ENCODE peak calls at places on chromosomes 11 and 22, in eight cellular contexts. O is right lobe of liver; Q is mesendoderm; F is CD8-positive, alpha-beta T cell; R is pancreas; T is stomach; L is esophagus muscularis mucosa; W is left ventricle myocardium inferior. A is an unnamed sample. For H3K4me1, the result is how much of the 10 kb centered on the place peaks cover.

GRCh38 chr22:17891427-17892167 is 117.3 kb upstream of the BID start:
- DNase-seq in L (no peak), O (peak), T (no peak), W (peak), F (no peak), R (no peak), Q (peak), A (no peak)

GRCh38 chr11:69073445-69073844 is 24.7 kb downstream of the TPCN2 start:
- DNase-seq in L (no peak), Q (no peak), W (no peak), T (no peak), F (no peak), R (no peak), O (no peak), A (no peak)

GRCh38 chr11:59368238-59369022 is 9.7 kb downstream of the OR5AN1 start:
- DNase-seq in O (no peak), Q (no peak), W (no peak), R (no peak), L (no peak), T (no peak), F (no peak), A (no peak)

GRCh38 chr11:96863520-96863919 is 473.7 kb downstream of the JRKL start:
- DNase-seq in T (no peak), L (no peak), R (no peak), O (peak), F (no peak), Q (no peak), W (peak), A (no peak)

GRCh38 chr11:62024975-62025374 is 57.5 kb upstream of the FTH1 start:
- DNase-seq in R (no peak), Q (no peak), W (no peak), O (no peak), T (no peak), L (no peak), F (no peak), A (no peak)

GRCh38 chr22:49372530-49373288 is 455.0 kb downstream of the BRD1 start:
- DNase-seq in F (no peak), Q (peak), O (no peak), L (no peak), T (peak), W (no peak), R (no peak), A (no peak)

GRCh38 chr11:98531576-98531975 is 489.2 kb upstream of the CNTN5 start:
- DNase-seq in O (no peak), T (no peak), F (no peak), W (no peak), Q (no peak), L (no peak), R (no peak), A (no peak)

GRCh38 chr22:47123006-47123826 is 360.8 kb downstream of the TBC1D22A start:
- DNase-seq in Q (no peak), L (no peak), R (no peak), T (no peak), O (peak), W (no peak), F (no peak), A (no peak)

GRCh38 chr11:94586978-94587377 is 19.8 kb downstream of the PIWIL4 start:
- DNase-seq in Q (peak), O (no peak), L (no peak), F (no peak), W (no peak), R (no peak), T (no peak), A (no peak)

GRCh38 chr22:38638216-38638615 is 18.0 kb downstream of the FAM227A start:
- DNase-seq in R (no peak), O (no peak), F (no peak), W (no peak), L (no peak), Q (no peak), T (no peak), A (no peak)

GRCh38 chr11:11441091-11441490 is 88.0 kb upstream of the CSNK2A3 start:
- DNase-seq in L (no peak), F (no peak), Q (no peak), O (no peak), W (no peak), T (no peak), R (no peak), A (no peak)

GRCh38 chr11:16925495-16926065 is 88.6 kb downstream of the PLEKHA7 start:
- DNase-seq in L (no peak), W (peak), T (no peak), O (peak), Q (peak), R (peak), F (no peak), A (no peak)

GRCh38 chr22:20464096-20464614 is 26.5 kb upstream of the SCARF2 start:
- DNase-seq in W (no peak), R (no peak), O (peak), L (no peak), Q (no peak), F (peak), T (no peak), A (no peak)

GRCh38 chr22:29780781-29781676 is 13.9 kb downstream of the UQCR10 start:
- DNase-seq in R (no peak), O (no peak), W (no peak), T (no peak), F (no peak), L (no peak), Q (peak), A (no peak)

GRCh38 chr11:75263944-75264349 is 23.4 kb downstream of the TPBGL start:
- DNase-seq in O (peak), W (no peak), R (no peak), L (no peak), Q (peak), F (peak), T (no peak), A (no peak)

GRCh38 chr11:22169833-22170232 is 23.1 kb upstream of the ANO5 start:
- DNase-seq in R (no peak), F (no peak), W (no peak), O (no peak), L (no peak), T (no peak), Q (no peak), A (no peak)

GRCh38 chr11:69750108-69750850 is 24.9 kb downstream of the FGF4 start:
- DNase-seq in W (no peak), R (no peak), O (no peak), T (no peak), F (no peak), Q (no peak), L (no peak), A (no peak)

GRCh38 chr22:29359469-29359868 is 28.9 kb downstream of the AP1B1 start:
- DNase-seq in T (peak), Q (peak), W (peak), L (no peak), R (peak), O (peak), F (no peak), A (peak)

GRCh38 chr11:132310390-132311375 is 940.3 kb downstream of the NTM start:
- DNase-seq in W (no peak), Q (no peak), F (no peak), R (no peak), T (no peak), L (no peak), O (no peak), A (no peak)

GRCh38 chr11:34105079-34105956 is at the start of gene NAT10:
- DNase-seq in R (peak), O (peak), W (peak), L (peak), Q (peak), F (peak), T (peak), A (peak)

GRCh38 chr22:40533712-40534378 is 102.7 kb downstream of the MRTFA start:
- DNase-seq in T (no peak), W (no peak), L (no peak), Q (peak), F (peak), R (no peak), O (no peak), A (no peak)

GRCh38 chr22:30396871-30397655 is at the start of gene SEC14L2:
- DNase-seq in Q (peak), T (peak), O (peak), W (peak), R (peak), L (no peak), F (peak), A (peak)

GRCh38 chr11:1298695-1299492 is 10.5 kb downstream of the TOLLIP start:
- DNase-seq in W (peak), O (peak), R (peak), Q (peak), L (peak), T (peak), F (no peak), A (peak)

GRCh38 chr11:24773326-24773725 is 276.5 kb downstream of the LUZP2 start:
- DNase-seq in L (no peak), Q (no peak), F (no peak), O (no peak), W (no peak), R (no peak), T (no peak), A (no peak)

GRCh38 chr11:119258180-119258579 is 52.0 kb downstream of the CBL start:
- DNase-seq in Q (peak), O (no peak), W (no peak), R (no peak), L (no peak), F (peak), T (no peak), A (no peak)

GRCh38 chr11:1568451-1568911 is 3.6 kb downstream of the DUSP8 start:
- DNase-seq in T (no peak), O (no peak), L (no peak), F (peak), W (no peak), R (peak), Q (peak), A (no peak)

GRCh38 chr11:119447664-119448242 is 24.8 kb upstream of the THY1 start:
- DNase-seq in W (no peak), F (no peak), R (no peak), L (no peak), Q (no peak), O (no peak), T (no peak), A (no peak)

DNA sequence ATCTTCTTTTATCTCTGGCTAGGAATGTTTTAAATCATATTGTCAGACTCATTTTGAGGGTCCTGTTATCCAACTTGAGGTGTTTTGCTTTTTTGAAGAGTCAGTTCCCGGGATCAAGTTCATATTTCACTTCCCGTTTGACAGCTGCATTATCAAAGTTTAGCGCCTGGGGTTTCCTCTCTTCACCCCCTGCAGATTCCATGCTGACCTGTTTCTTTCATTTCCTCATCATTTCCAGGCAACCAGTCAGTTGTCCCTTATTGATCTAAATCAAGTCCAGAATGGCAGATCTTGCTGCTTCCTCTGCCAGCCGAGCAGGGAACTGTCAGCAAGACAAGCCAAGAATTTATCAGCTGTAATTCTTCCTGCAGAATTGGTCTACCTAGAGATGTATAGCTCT is 197.6 kb upstream of the SYN3 start:
- DNase-seq in W (no peak), R (no peak), L (no peak), T (no peak), O (no peak), Q (peak), F (no peak), A (no peak)
- H3K4me1 ChIP-seq in W (under half), R (under half), L (under half), T (under half), O (under half), Q (under half), F (under half), A (under half)

GRCh38 chr11:63882555-63883242 is 34.3 kb downstream of the RCOR2 start:
- DNase-seq in O (no peak), F (peak), W (peak), Q (peak), L (no peak), R (peak), T (no peak), A (no peak)
- H3K27ac ChIP-seq in O (no peak), F (no peak), W (no peak), Q (no peak), L (no peak), R (no peak), T (no peak), A (no peak)

GRCh38 chr11:45102361-45102809 is 44.1 kb upstream of the PRDM11 start:
- DNase-seq in Q (no peak), L (peak), W (no peak), O (no peak), R (no peak), F (no peak), T (no peak), A (no peak)
- H3K4me1 ChIP-seq in Q (under half), L (under half), W (under half), O (under half), R (under half), F (under half), T (under half), A (under half)

GRCh38 chr11:47980907-47981621 is 705 bp downstream of the PTPRJ start:
- DNase-seq in T (peak), R (peak), Q (peak), L (no peak), W (peak), O (peak), F (peak), A (no peak)
- H3K27ac ChIP-seq in T (peak), R (peak), Q (peak), L (peak), W (peak), O (peak), F (peak), A (peak)

GRCh38 chr11:86625981-86626380 is 46.4 kb downstream of the ME3 start:
- DNase-seq in Q (no peak), R (no peak), L (no peak), W (no peak), O (no peak), T (no peak), F (no peak), A (no peak)
- H3K4me1 ChIP-seq in Q (under half), R (under half), L (half or more), W (half or more), O (under half), T (under half), F (under half), A (under half)

GRCh38 chr11:45982656-45983470 is 60.4 kb downstream of the LARGE2 start:
- DNase-seq in W (peak), L (no peak), R (no peak), O (no peak), F (no peak), Q (peak), T (no peak), A (peak)
- H3K27ac ChIP-seq in W (peak), L (no peak), R (no peak), O (no peak), F (no peak), Q (no peak), T (no peak), A (peak)

DNA sequence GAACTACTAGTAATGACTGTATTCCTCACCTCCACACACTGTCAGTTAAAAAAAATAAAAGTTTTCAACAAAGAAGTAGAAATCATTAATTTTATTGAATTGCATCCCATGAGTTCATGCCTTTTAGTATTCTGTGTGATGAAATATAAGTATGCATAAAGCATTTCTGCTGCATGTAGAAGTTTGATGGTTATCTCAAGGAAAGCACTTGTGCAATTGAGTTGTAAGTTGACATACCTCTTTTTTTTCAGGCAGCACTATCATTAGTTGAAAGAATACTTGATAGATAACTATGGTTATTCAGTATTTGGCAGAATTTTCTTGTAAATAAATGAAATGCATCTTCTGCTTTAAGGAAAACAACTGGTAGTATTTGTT is 104.4 kb downstream of the STIM1 start:
- DNase-seq in F (no peak), Q (no peak), L (no peak), R (no peak), W (no peak), O (no peak), T (no peak), A (no peak)
- H3K4me1 ChIP-seq in F (half or more), Q (under half), L (under half), R (under half), W (under half), O (under half), T (under half), A (under half)

GRCh38 chr11:35364101-35364780 is 55.1 kb downstream of the SLC1A2 start:
- DNase-seq in W (peak), O (peak), T (peak), F (no peak), R (peak), Q (peak), L (peak), A (peak)
- H3K27ac ChIP-seq in W (peak), O (peak), T (peak), F (no peak), R (peak), Q (no peak), L (peak), A (peak)